ENCODE peak calls at places on chromosomes 3 and 15, in seven cellular contexts. K, D, O, Q, T, X and W are unnamed samples. For H3K9me3, the result is how much of the 10 kb centered on the place peaks cover.

GRCh38 chr3:155676252-155676981 is 68.5 kb downstream of the PLCH1 start:
- DNase-seq in K (no peak), D (peak), O (no peak), Q (no peak), T (no peak), X (no peak), W (no peak)

GRCh38 chr3:185966655-185967054 is 28.8 kb upstream of the TRA2B start:
- DNase-seq in K (no peak), D (no peak), O (no peak), Q (no peak), T (no peak), X (no peak), W (no peak)

GRCh38 chr3:160748787-160749186 is 7.2 kb upstream of the PPM1L start:
- DNase-seq in K (no peak), D (no peak), O (no peak), Q (no peak), T (no peak), X (no peak), W (no peak)

GRCh38 chr15:71945012-71945411 is 134.7 kb downstream of the NR2E3 start:
- DNase-seq in K (no peak), D (no peak), O (no peak), Q (no peak), T (no peak), X (no peak), W (no peak)

GRCh38 chr15:41258706-41259471 is 27.8 kb downstream of the CHP1 start:
- DNase-seq in K (no peak), D (peak), O (no peak), Q (no peak), T (no peak), X (peak), W (no peak)

GRCh38 chr15:98548172-98548971 is 100.0 kb upstream of the IGF1R start:
- DNase-seq in K (peak), D (peak), O (peak), Q (peak), T (no peak), X (peak), W (no peak)

GRCh38 chr3:161498259-161498921 is 1.8 kb downstream of the OTOL1 start:
- DNase-seq in K (no peak), D (no peak), O (no peak), Q (no peak), T (no peak), X (no peak), W (no peak)

GRCh38 chr3:114380233-114380645 is 86.4 kb downstream of the TIGIT start:
- DNase-seq in K (no peak), D (peak), O (peak), Q (no peak), T (no peak), X (peak), W (no peak)

GRCh38 chr15:69324031-69324430 is 25.3 kb downstream of the PAQR5 start:
- DNase-seq in K (no peak), D (no peak), O (no peak), Q (no peak), T (no peak), X (peak), W (no peak)

GRCh38 chr3:42714151-42714852 is 11.7 kb upstream of the HHATL start:
- DNase-seq in K (no peak), D (peak), O (no peak), Q (no peak), T (no peak), X (no peak), W (no peak)

GRCh38 chr15:92033319-92033718 is 179.8 kb downstream of the SLCO3A1 start:
- DNase-seq in K (no peak), D (no peak), O (no peak), Q (no peak), T (no peak), X (no peak), W (no peak)

GRCh38 chr15:31364301-31365031 is 37.8 kb downstream of the KLF13 start:
- DNase-seq in K (no peak), D (peak), O (no peak), Q (peak), T (no peak), X (peak), W (no peak)

GRCh38 chr3:123499316-123499715 is 50.4 kb upstream of the ADCY5 start:
- DNase-seq in K (no peak), D (no peak), O (peak), Q (no peak), T (no peak), X (no peak), W (no peak)

GRCh38 chr3:188174309-188175044 is 20.5 kb downstream of the LPP start:
- DNase-seq in K (no peak), D (no peak), O (no peak), Q (no peak), T (no peak), X (peak), W (no peak)

GRCh38 chr15:55353030-55353429 is 34.0 kb downstream of the PIGB start:
- DNase-seq in K (no peak), D (no peak), O (no peak), Q (no peak), T (no peak), X (no peak), W (no peak)

GRCh38 chr3:155981669-155982068 is 111.2 kb downstream of the GMPS start:
- DNase-seq in K (no peak), D (no peak), O (no peak), Q (no peak), T (no peak), X (no peak), W (no peak)

GRCh38 chr3:174337227-174337626 is 521.9 kb upstream of the NAALADL2 start:
- DNase-seq in K (no peak), D (no peak), O (no peak), Q (no peak), T (no peak), X (no peak), W (no peak)

GRCh38 chr15:93302080-93302765 is 213.2 kb upstream of the RGMA start:
- DNase-seq in K (no peak), D (no peak), O (no peak), Q (no peak), T (no peak), X (no peak), W (no peak)

GRCh38 chr3:134636406-134636805 is 14.4 kb downstream of the KY start:
- DNase-seq in K (no peak), D (no peak), O (no peak), Q (no peak), T (no peak), X (peak), W (no peak)

GRCh38 chr3:170092907-170093306 is 55.1 kb downstream of the GPR160 start:
- DNase-seq in K (no peak), D (no peak), O (no peak), Q (no peak), T (no peak), X (no peak), W (no peak)

GRCh38 chr3:183897606-183898384 is 13.1 kb upstream of the PARL start:
- DNase-seq in K (no peak), D (no peak), O (no peak), Q (peak), T (no peak), X (no peak), W (no peak)

GRCh38 chr3:122123885-122124284 is 59.6 kb upstream of the CASR start:
- DNase-seq in K (no peak), D (no peak), O (no peak), Q (no peak), T (no peak), X (no peak), W (no peak)

GRCh38 chr3:120160050-120160449 is 65.8 kb upstream of the GSK3B start:
- DNase-seq in K (no peak), D (peak), O (peak), Q (no peak), T (no peak), X (peak), W (no peak)

GRCh38 chr3:110966966-110967663 is 104.5 kb upstream of the NECTIN3 start:
- DNase-seq in K (no peak), D (no peak), O (no peak), Q (no peak), T (no peak), X (no peak), W (no peak)

GRCh38 chr15:45134682-45135604 is 5.1 kb downstream of the DUOX1 start:
- DNase-seq in K (no peak), D (peak), O (no peak), Q (no peak), T (no peak), X (no peak), W (no peak)

GRCh38 chr15:65856821-65857455 is 12.4 kb upstream of the RAB11A start:
- DNase-seq in K (peak), D (peak), O (no peak), Q (peak), T (peak), X (peak), W (peak)

GRCh38 chr3:127541320-127541719 is 49.2 kb downstream of the TPRA1 start:
- DNase-seq in K (no peak), D (no peak), O (no peak), Q (no peak), T (no peak), X (no peak), W (no peak)

GRCh38 chr3:172317984-172318383 is 130.3 kb downstream of the GHSR start:
- DNase-seq in K (no peak), D (peak), O (peak), Q (no peak), T (no peak), X (peak), W (no peak)

GRCh38 chr3:56423537-56424209 is 44.6 kb downstream of the ERC2 start:
- DNase-seq in K (no peak), D (no peak), O (no peak), Q (no peak), T (no peak), X (no peak), W (no peak)

GRCh38 chr3:39971450-39972081 is 162.2 kb downstream of the MYRIP start:
- DNase-seq in K (no peak), D (no peak), O (no peak), Q (no peak), T (no peak), X (no peak), W (no peak)

GRCh38 chr3:121660356-121661171 is at the start of gene HCLS1:
- DNase-seq in K (no peak), D (peak), O (no peak), Q (peak), T (peak), X (peak), W (peak)

GRCh38 chr3:25453521-25454410 is 25.7 kb downstream of the RARB start:
- DNase-seq in K (no peak), D (no peak), O (peak), Q (no peak), T (no peak), X (no peak), W (no peak)

GRCh38 chr3:43017593-43018195 is 38.6 kb downstream of the GASK1A start:
- DNase-seq in K (no peak), D (no peak), O (no peak), Q (no peak), T (peak), X (peak), W (no peak)

GRCh38 chr3:60598668-60599067 is 652.6 kb downstream of the FHIT start:
- DNase-seq in K (no peak), D (no peak), O (no peak), Q (no peak), T (no peak), X (no peak), W (no peak)

GRCh38 chr15:52496776-52497470 is 31.8 kb downstream of the MYO5A start:
- DNase-seq in K (no peak), D (no peak), O (no peak), Q (no peak), T (no peak), X (no peak), W (no peak)

GRCh38 chr3:160753953-160754352 is 2.1 kb upstream of the PPM1L start:
- DNase-seq in K (no peak), D (no peak), O (no peak), Q (no peak), T (no peak), X (no peak), W (no peak)

GRCh38 chr15:81516461-81516860 is 142.4 kb upstream of the TMC3 start:
- DNase-seq in K (no peak), D (no peak), O (no peak), Q (no peak), T (no peak), X (no peak), W (no peak)

GRCh38 chr3:172726370-172726769 is 15.5 kb upstream of the NCEH1 start:
- DNase-seq in K (no peak), D (no peak), O (no peak), Q (no peak), T (no peak), X (no peak), W (no peak)

GRCh38 chr3:55206000-55206399 is 278.1 kb upstream of the LRTM1 start:
- DNase-seq in K (no peak), D (no peak), O (no peak), Q (no peak), T (no peak), X (no peak), W (no peak)

GRCh38 chr15:64954395-64954794 is 35.3 kb downstream of the SPG21 start:
- DNase-seq in K (no peak), D (no peak), O (no peak), Q (no peak), T (no peak), X (no peak), W (no peak)

GRCh38 chr3:196794467-196794866 is 54.8 kb downstream of the PAK2 start:
- DNase-seq in K (no peak), D (no peak), O (no peak), Q (no peak), T (no peak), X (no peak), W (no peak)
- H3K9me3 ChIP-seq in K (under half), D (under half), O (under half), Q (under half), T (under half), X (under half), W (under half)

DNA sequence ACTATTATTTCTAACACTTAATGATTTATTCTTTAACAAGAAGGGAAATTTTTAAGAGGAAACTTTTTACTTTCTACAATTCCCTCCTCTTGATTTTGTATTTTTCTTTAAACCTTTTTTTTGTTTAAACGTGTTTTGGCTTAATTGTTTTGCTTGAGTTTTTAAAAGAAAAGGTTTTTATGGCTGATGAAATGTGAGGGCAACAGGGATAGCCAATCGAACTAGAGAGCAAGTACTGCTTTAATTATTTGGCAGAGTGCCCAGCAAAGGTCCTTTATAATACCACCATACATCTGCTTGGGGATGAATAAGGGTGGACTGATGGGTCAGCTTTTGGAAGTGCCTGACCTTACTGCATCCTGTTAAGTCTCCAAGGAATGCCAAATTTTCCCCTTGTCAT is 19.6 kb upstream of the MTHFS start:
- DNase-seq in K (no peak), D (no peak), O (no peak), Q (no peak), T (no peak), X (no peak), W (no peak)
- H3K9me3 ChIP-seq in K (half or more), D (half or more), O (under half), Q (half or more), T (under half), X (under half), W (under half)

DNA sequence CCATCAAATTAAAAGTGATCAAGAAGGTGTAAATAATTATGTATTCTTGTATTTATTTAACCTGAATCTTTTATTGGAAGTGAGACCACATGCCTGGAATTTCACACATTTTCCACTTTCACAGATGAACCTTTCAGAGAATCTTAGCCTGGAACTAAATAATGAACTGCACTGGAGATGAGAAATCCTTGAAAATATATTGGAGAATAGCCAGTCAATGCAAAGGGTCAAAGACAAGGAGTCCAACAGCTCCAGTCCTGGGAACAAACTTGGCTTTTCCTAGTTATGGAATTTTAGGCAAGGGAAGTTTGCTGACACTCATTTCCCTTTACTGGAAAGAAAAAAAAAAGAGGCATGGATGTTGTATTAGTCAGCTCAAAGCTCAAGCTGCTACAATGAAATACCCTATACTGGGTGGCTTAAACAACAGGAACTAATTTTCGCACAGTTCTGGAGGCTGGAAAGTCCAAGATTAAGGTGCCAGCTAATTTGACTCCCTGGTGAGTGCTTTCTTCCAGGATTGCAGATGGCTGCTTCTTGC is 690.8 kb upstream of the ARPP21 start:
- DNase-seq in K (no peak), D (no peak), O (no peak), Q (no peak), T (no peak), X (no peak), W (no peak)
- H3K9me3 ChIP-seq in K (under half), D (under half), O (under half), Q (under half), T (under half), X (under half), W (under half)

DNA sequence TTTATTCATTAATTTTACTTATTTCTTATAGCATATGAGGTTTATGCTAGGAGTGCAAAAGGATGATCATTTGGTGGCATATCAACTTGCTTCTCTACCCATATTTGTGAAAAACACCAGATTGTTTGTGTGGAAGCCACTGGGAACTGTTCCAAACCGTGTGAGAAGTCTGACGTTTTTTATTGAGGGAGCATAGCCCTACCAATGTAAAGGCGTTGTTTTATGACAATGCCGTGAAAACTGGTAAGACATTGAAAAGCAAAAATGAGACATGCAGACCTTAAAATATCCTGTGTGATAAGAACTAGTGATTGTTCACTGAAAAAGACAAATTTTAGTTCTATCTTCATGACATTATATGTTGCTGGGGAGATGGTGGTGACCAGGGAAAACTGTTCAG is 87.8 kb downstream of the CHL1 start:
- DNase-seq in K (no peak), D (no peak), O (no peak), Q (no peak), T (no peak), X (no peak), W (no peak)
- H3K9me3 ChIP-seq in K (under half), D (under half), O (under half), Q (under half), T (under half), X (under half), W (under half)

GRCh38 chr15:50959717-50960116 is 51.2 kb downstream of the AP4E1 start:
- DNase-seq in K (no peak), D (no peak), O (no peak), Q (no peak), T (no peak), X (no peak), W (no peak)
- H3K9me3 ChIP-seq in K (under half), D (under half), O (under half), Q (under half), T (under half), X (under half), W (under half)

DNA sequence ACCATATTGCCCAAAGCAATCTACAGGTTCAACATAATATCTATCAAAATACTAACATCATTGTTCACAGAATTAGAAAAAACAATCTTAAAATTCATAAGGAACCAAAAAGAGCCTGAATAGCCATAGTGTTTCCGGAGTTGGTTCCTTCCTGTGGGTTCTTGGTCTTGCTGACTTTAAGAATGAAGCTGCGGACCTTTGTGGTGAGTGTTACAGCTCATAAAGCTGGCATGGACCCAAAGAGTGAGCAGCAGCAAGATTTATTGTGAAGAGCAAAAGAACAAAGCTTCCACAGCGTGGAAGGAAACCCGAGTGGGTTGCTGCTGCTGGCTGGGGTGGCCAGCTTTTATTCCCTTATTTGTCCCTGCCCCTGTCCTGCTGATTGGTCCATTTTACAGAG is 15.3 kb upstream of the ACVR2B start:
- DNase-seq in K (no peak), D (peak), O (no peak), Q (no peak), T (peak), X (no peak), W (no peak)
- H3K9me3 ChIP-seq in K (under half), D (under half), O (under half), Q (under half), T (under half), X (under half), W (under half)

GRCh38 chr15:25233766-25234350 is 205.0 kb downstream of the UBE3A start:
- DNase-seq in K (no peak), D (no peak), O (no peak), Q (no peak), T (no peak), X (no peak), W (no peak)

GRCh38 chr15:25226360-25226759 is 212.5 kb downstream of the UBE3A start:
- DNase-seq in K (no peak), D (no peak), O (no peak), Q (no peak), T (no peak), X (no peak), W (no peak)

GRCh38 chr15:25234831-25235230 is 204.0 kb downstream of the UBE3A start:
- DNase-seq in K (no peak), D (no peak), O (no peak), Q (no peak), T (no peak), X (no peak), W (no peak)

GRCh38 chr15:25228261-25228660 is 210.6 kb downstream of the UBE3A start:
- DNase-seq in K (no peak), D (no peak), O (no peak), Q (no peak), T (no peak), X (no peak), W (no peak)

GRCh38 chr15:25230442-25230841 is 208.4 kb downstream of the UBE3A start:
- DNase-seq in K (no peak), D (no peak), O (no peak), Q (no peak), T (no peak), X (no peak), W (no peak)
- H3K9me3 ChIP-seq in K (under half), D (under half), O (half or more), Q (under half), T (under half), X (under half), W (under half)

DNA sequence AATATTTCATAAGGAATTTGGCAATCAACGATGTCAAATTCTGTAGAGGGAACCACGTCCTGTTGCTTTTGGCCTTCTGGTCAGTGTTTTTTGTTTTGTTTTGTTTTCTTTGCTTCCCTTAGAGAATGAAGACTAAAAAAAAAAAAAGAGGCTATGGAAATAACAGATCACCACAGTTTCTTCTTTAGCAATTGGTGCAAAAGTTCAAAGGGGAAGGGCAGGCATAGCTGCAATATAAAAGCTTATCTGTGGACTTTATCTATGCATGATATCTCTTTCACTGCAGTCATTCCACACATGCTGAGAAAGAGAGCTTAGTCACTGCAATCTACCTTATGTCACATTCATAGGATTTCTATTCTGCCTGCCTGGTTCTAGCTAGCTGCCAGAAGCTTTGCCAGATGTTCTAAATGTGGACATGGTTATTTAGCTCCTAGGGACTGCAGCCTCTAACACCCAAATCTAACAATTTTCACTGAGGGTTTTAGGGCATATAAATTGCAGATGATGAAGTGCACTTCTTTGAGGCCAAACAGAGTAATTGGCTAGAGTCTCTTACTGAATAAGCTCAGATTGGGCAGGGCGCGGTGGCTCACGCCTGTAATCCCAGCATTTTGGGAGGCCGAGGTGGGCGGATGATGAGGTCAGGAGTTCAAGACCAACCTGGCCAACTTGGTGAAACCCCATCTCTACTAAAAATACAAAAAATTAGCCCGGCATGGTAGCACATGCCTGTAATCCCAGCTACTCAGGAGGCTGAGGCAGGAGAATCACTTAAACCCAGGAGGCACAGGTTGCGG is 637.2 kb downstream of the NTRK3 start:
- DNase-seq in K (no peak), D (no peak), O (peak), Q (no peak), T (no peak), X (no peak), W (no peak)
- H3K9me3 ChIP-seq in K (under half), D (under half), O (under half), Q (under half), T (under half), X (under half), W (under half)